ENCODE peak calls at places on chromosomes 6 and 20, in seven cellular contexts. E is K562, O is PC-9, V is H9, W is neural progenitor cell, C is A549, I is GM12878. F is an unnamed sample.

GRCh38 chr6:110814488-110815259 is 595 bp downstream of the CDK19 start:
- DNase-seq in E (peak), O (peak), V (peak), W (peak), C (peak), I (no peak), F (peak)

GRCh38 chr6:153038378-153038777 is 35.9 kb upstream of the MTRF1L start:
- DNase-seq in E (no peak), O (no peak), V (no peak), W (no peak), C (no peak), I (no peak), F (peak)

GRCh38 chr6:151380848-151381205 is 10.5 kb downstream of the ZBTB2 start:
- DNase-seq in E (no peak), O (no peak), V (no peak), W (no peak), C (no peak), I (no peak), F (no peak)

GRCh38 chr20:53216478-53216855 is 244.3 kb downstream of the TSHZ2 start:
- DNase-seq in E (no peak), O (no peak), V (no peak), W (no peak), C (no peak), I (no peak), F (no peak)

GRCh38 chr6:27545271-27546046 is 72.6 kb upstream of the ZNF184 start:
- DNase-seq in E (peak), O (peak), V (peak), W (peak), C (peak), I (peak), F (no peak)

GRCh38 chr6:5587648-5588047 is 326.3 kb downstream of the FARS2 start:
- DNase-seq in E (no peak), O (no peak), V (no peak), W (no peak), C (no peak), I (no peak), F (no peak)

GRCh38 chr6:151141685-151142084 is 98.1 kb upstream of the AKAP12 start:
- DNase-seq in E (no peak), O (no peak), V (no peak), W (no peak), C (peak), I (no peak), F (peak)

GRCh38 chr20:49501917-49502316 is 19.4 kb upstream of the KCNB1 start:
- DNase-seq in E (peak), O (no peak), V (no peak), W (peak), C (peak), I (no peak), F (peak)

GRCh38 chr6:128280960-128281359 is 239.4 kb downstream of the PTPRK start:
- DNase-seq in E (no peak), O (no peak), V (peak), W (peak), C (no peak), I (no peak), F (no peak)

GRCh38 chr20:4122931-4123330 is 107.6 kb upstream of the RNF24 start:
- DNase-seq in E (no peak), O (no peak), V (no peak), W (no peak), C (no peak), I (no peak), F (no peak)

GRCh38 chr20:24781061-24781980 is 167.7 kb upstream of the CST7 start:
- DNase-seq in E (peak), O (peak), V (peak), W (peak), C (peak), I (no peak), F (peak)

GRCh38 chr6:86615299-86615698 is 322.0 kb upstream of the HTR1E start:
- DNase-seq in E (peak), O (no peak), V (no peak), W (no peak), C (no peak), I (no peak), F (no peak)

GRCh38 chr6:165725201-165725600 is 62.2 kb upstream of the PDE10A start:
- DNase-seq in E (no peak), O (no peak), V (peak), W (no peak), C (peak), I (no peak), F (no peak)

GRCh38 chr20:45888681-45889080 is 1.3 kb upstream of the SPATA25 start:
- DNase-seq in E (no peak), O (no peak), V (no peak), W (no peak), C (no peak), I (no peak), F (no peak)

GRCh38 chr6:98041921-98042320 is 758.9 kb upstream of the MMS22L start:
- DNase-seq in E (no peak), O (no peak), V (no peak), W (peak), C (no peak), I (no peak), F (no peak)

GRCh38 chr6:71502210-71502609 is 213.6 kb downstream of the OGFRL1 start:
- DNase-seq in E (no peak), O (no peak), V (no peak), W (no peak), C (no peak), I (no peak), F (no peak)

GRCh38 chr6:138527376-138528092 is 28.2 kb upstream of the NHSL1 start:
- DNase-seq in E (no peak), O (no peak), V (no peak), W (peak), C (no peak), I (no peak), F (no peak)

GRCh38 chr6:27188885-27189418 is 58.5 kb upstream of the PRSS16 start:
- DNase-seq in E (peak), O (peak), V (peak), W (peak), C (peak), I (peak), F (peak)

GRCh38 chr6:156269751-156270369 is 507.3 kb upstream of the ARID1B start:
- DNase-seq in E (no peak), O (no peak), V (no peak), W (no peak), C (no peak), I (no peak), F (no peak)

GRCh38 chr20:598133-598881 is 11.8 kb downstream of the TCF15 start:
- DNase-seq in E (no peak), O (no peak), V (no peak), W (no peak), C (no peak), I (no peak), F (no peak)

GRCh38 chr6:70221025-70221714 is 81.7 kb downstream of the COL9A1 start:
- DNase-seq in E (peak), O (no peak), V (no peak), W (peak), C (peak), I (no peak), F (peak)

GRCh38 chr6:151773382-151773781 is 34.1 kb upstream of the ESR1 start:
- DNase-seq in E (no peak), O (no peak), V (no peak), W (no peak), C (no peak), I (no peak), F (peak)

GRCh38 chr6:39424831-39425230 is 102.3 kb upstream of the KCNK16 start:
- DNase-seq in E (no peak), O (no peak), V (no peak), W (no peak), C (no peak), I (no peak), F (no peak)

GRCh38 chr20:50056408-50056926 is 56.5 kb downstream of the UBE2V1 start:
- DNase-seq in E (no peak), O (no peak), V (no peak), W (no peak), C (no peak), I (no peak), F (no peak)

GRCh38 chr6:108983151-108983550 is 111.5 kb downstream of the SESN1 start:
- DNase-seq in E (no peak), O (no peak), V (no peak), W (no peak), C (no peak), I (no peak), F (no peak)

DNA sequence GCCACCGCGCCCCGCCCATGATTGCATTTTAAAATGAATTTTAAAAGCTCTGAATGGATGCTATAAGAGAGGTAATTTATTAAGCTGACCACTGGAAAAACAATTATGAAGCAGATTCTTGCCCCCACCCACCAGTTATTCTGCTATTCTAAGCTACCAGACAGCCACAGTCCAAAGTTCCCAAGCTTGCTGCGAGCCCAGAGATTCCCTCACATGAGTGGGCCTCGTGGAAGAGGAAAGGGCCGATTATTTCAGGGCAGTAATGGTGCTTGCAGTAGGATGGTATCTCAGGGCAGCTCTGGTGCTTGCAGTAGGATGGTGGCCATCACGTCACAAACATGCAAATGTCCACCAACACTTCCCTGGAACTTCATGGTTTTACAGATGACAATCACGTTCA is 56.7 kb downstream of the SLC22A23 start:
- DNase-seq in E (no peak), O (no peak), V (no peak), W (no peak), C (no peak), I (no peak), F (no peak)
- H3K4me2 ChIP-seq in E (no peak), O (no peak), V (no peak), W (no peak), C (no peak), I (no peak), F (no peak)

GRCh38 chr20:63864978-63865640 is at the start of gene TPD52L2:
- DNase-seq in E (peak), O (peak), V (peak), W (peak), C (peak), I (peak), F (peak)

GRCh38 chr20:63864545-63864977 is 509 bp upstream of the TPD52L2 start:
- DNase-seq in E (no peak), O (no peak), V (no peak), W (no peak), C (no peak), I (no peak), F (no peak)

GRCh38 chr20:63863021-63863797 is 1.9 kb upstream of the TPD52L2 start:
- DNase-seq in E (no peak), O (no peak), V (no peak), W (no peak), C (no peak), I (no peak), F (no peak)

GRCh38 chr20:63861981-63862901 is 943 bp downstream of the ABHD16B start:
- DNase-seq in E (no peak), O (no peak), V (no peak), W (no peak), C (no peak), I (no peak), F (no peak)

DNA sequence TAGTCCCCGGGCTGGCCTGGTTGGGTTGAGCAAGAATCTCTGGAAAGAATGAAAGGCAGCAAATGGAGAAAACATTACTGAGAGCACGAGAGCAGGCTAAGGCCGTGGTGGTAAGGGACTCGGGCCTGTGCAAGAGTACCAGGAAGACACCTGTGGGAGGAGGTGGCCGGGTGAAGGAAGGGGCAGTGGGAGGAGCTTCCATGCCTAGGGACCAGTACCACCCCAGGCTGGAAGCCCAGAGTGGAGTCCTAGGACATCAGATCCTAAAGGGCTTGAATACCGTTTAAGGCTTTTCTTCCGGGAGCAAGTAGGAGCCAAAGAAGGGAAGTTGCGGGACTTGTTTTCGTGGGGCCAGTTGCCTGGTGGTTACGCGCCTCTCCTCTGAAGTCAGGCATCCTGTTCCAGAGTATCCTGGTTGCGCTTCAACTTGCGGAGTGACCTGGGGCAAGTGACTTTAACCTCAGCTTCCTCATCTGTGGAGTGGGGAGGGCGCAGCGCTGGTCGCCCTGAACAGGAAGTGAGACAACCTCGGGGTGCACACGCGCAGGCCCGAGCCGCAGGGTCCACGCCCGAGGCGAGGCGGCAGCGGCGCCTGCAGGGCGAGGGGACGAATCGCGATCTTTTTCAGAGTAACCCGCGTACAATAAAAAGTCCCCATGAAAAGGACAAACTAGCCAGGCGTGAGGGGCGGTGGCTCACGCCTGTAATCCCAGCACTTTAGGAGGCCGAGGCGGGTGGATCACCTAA is 1.1 kb upstream of the TPD52L2 start:
- DNase-seq in E (peak), O (peak), V (peak), W (peak), C (peak), I (peak), F (peak)
- TF ChIP-seq CTCF in E (peak), O (peak), V (peak), W (peak), C (peak), I (peak), F (peak)

DNA sequence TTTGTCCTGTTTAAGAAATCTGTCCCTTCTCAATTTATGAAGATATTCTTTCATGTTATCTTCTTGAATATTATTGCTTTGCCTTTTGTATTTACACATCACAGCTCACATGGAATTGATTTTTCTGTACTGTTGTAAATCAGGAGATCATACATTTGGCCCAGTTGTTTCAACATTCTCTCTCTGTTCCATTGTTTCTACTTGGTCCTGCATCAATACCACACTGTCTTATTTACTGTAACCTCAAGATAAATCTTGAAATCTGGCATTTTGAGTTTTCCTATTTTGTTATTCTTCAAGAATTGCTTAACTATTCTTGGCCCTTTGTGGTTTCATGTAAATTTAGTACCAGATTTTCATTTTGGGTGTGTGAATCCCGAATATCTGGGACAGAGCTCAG is 121.7 kb upstream of the CCN2 start:
- DNase-seq in E (no peak), O (no peak), V (no peak), W (no peak), C (no peak), I (no peak), F (no peak)
- H3K4me2 ChIP-seq in E (no peak), O (no peak), V (no peak), W (no peak), C (no peak), I (no peak), F (no peak)

DNA sequence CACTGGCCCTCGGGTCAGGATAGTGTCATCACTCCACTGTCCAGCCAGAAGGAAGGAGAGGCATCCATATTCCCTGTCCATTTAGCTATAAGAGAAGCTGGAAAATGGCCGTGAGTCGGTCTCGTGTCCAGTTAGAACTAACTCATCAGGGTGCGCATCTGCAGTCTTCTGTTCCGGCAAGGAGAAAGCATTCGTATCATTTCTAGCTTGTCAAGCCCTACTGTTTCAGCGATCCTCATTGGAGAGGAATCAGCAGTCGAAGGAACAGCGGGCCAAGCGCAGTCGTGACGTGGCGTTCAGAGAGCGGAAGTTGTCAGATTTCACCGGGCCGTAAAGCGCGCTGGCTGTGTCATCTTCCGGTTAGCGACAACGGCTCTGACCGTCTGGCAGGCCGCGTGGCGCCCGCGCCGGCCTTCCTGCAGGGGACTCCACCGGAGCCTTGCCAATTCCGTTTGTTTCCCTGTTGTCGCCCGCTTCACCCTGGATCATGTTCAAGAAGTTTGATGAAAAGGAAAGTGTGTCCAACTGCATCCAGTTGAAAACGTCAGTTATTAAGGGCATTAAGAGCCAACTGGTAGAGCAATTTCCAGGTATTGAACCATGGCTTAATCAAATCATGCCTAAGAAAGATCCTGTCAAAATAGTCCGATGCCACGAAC is 32.9 kb downstream of the HM13 start:
- DNase-seq in E (peak), O (peak), V (peak), W (peak), C (no peak), I (peak), F (peak)
- TF ChIP-seq CTCF in E (no peak), O (no peak), V (peak), W (peak), C (no peak), I (no peak), F (no peak)

GRCh38 chr6:37126554-37126906 is 43.4 kb upstream of the PIM1 start:
- DNase-seq in E (no peak), O (no peak), V (no peak), W (no peak), C (no peak), I (no peak), F (no peak)
- H3K4me2 ChIP-seq in E (peak), O (peak), V (peak), W (peak), C (peak), I (no peak), F (no peak)

GRCh38 chr6:136526196-136526930 is 23.9 kb downstream of the MAP7 start:
- DNase-seq in E (peak), O (no peak), V (peak), W (peak), C (peak), I (no peak), F (no peak)
- TF ChIP-seq CTCF in E (peak), O (no peak), V (peak), W (peak), C (peak), I (no peak), F (no peak)

DNA sequence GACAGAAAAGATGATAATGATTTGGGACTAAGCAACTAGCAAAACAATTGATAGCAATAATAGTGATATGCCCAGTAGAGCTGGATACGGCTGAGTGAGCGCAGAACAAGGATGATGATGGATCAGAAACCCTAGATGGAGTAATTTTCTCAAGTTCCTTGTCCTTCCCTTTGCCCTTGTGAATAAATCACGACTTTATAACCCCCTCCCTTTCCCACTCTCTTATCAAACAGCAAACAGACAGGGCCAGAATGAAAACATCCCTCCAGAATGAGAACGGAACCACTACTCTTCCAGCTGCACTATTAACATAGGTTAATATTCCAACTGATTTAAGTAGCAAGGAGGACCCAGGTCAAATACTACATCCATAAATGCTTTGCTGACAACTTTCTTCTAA is 1.3 kb upstream of the MTFR2 start:
- DNase-seq in E (peak), O (no peak), V (no peak), W (no peak), C (no peak), I (no peak), F (no peak)
- H3K4me2 ChIP-seq in E (peak), O (peak), V (peak), W (peak), C (peak), I (peak), F (peak)